ENCODE peak calls at places on chromosomes 6 and 20, in seven cellular contexts. One of them, this sample, is unnamed.

GRCh38 chr6:34757687-34758274 is 476 bp downstream of the SNRPC start:
- DNase-seq in RWPE1: no peak
- DNase-seq in Karpas-422: no peak
- DNase-seq in M059J: no peak
- DNase-seq in suprapubic skin: no peak
- DNase-seq in HCT116: no peak
- DNase-seq in anterior cingulate cortex: no peak
- DNase-seq in this sample: no peak

GRCh38 chr6:100078509-100078908 is 84.5 kb upstream of the MCHR2 start:
- DNase-seq in RWPE1: no peak
- DNase-seq in Karpas-422: peak; percentile 63
- DNase-seq in M059J: peak; percentile 71
- DNase-seq in suprapubic skin: no peak
- DNase-seq in HCT116: peak; percentile 32
- DNase-seq in anterior cingulate cortex: no peak
- DNase-seq in this sample: peak; percentile 37

GRCh38 chr6:124551711-124552233 is 410.5 kb upstream of the RNF217 start:
- DNase-seq in RWPE1: no peak
- DNase-seq in Karpas-422: no peak
- DNase-seq in M059J: peak; percentile 3
- DNase-seq in suprapubic skin: no peak
- DNase-seq in HCT116: no peak
- DNase-seq in anterior cingulate cortex: no peak
- DNase-seq in this sample: no peak

GRCh38 chr6:163983601-163984445 is 569.3 kb downstream of the QKI start:
- DNase-seq in RWPE1: no peak
- DNase-seq in Karpas-422: no peak
- DNase-seq in M059J: peak; percentile 40
- DNase-seq in suprapubic skin: no peak
- DNase-seq in HCT116: no peak
- DNase-seq in anterior cingulate cortex: peak; percentile 19
- DNase-seq in this sample: no peak

GRCh38 chr6:19802656-19803055 is 34.5 kb upstream of the ID4 start:
- DNase-seq in RWPE1: no peak
- DNase-seq in Karpas-422: no peak
- DNase-seq in M059J: no peak
- DNase-seq in suprapubic skin: no peak
- DNase-seq in HCT116: no peak
- DNase-seq in anterior cingulate cortex: no peak
- DNase-seq in this sample: no peak

GRCh38 chr6:114997813-114998292 is 655.0 kb upstream of the HS3ST5 start:
- DNase-seq in RWPE1: no peak
- DNase-seq in Karpas-422: no peak
- DNase-seq in M059J: peak; percentile 63
- DNase-seq in suprapubic skin: no peak
- DNase-seq in HCT116: no peak
- DNase-seq in anterior cingulate cortex: no peak
- DNase-seq in this sample: no peak

GRCh38 chr6:148074291-148074690 is 268.3 kb upstream of the SASH1 start:
- DNase-seq in RWPE1: no peak
- DNase-seq in Karpas-422: no peak
- DNase-seq in M059J: no peak
- DNase-seq in suprapubic skin: no peak
- DNase-seq in HCT116: no peak
- DNase-seq in anterior cingulate cortex: no peak
- DNase-seq in this sample: no peak

GRCh38 chr6:38355519-38355918 is 284.2 kb downstream of the BTBD9 start:
- DNase-seq in RWPE1: no peak
- DNase-seq in Karpas-422: no peak
- DNase-seq in M059J: no peak
- DNase-seq in suprapubic skin: no peak
- DNase-seq in HCT116: no peak
- DNase-seq in anterior cingulate cortex: no peak
- DNase-seq in this sample: no peak

GRCh38 chr20:58150772-58151171 is 77.7 kb downstream of the ANKRD60 start:
- DNase-seq in RWPE1: no peak
- DNase-seq in Karpas-422: peak; percentile 43
- DNase-seq in M059J: no peak
- DNase-seq in suprapubic skin: no peak
- DNase-seq in HCT116: no peak
- DNase-seq in anterior cingulate cortex: no peak
- DNase-seq in this sample: no peak

GRCh38 chr6:31478186-31478950 is 19.6 kb upstream of the MICB start:
- DNase-seq in RWPE1: no peak
- DNase-seq in Karpas-422: no peak
- DNase-seq in M059J: no peak
- DNase-seq in suprapubic skin: peak; percentile 53
- DNase-seq in HCT116: no peak
- DNase-seq in anterior cingulate cortex: no peak
- DNase-seq in this sample: no peak

GRCh38 chr6:163288066-163288465 is 126.5 kb upstream of the QKI start:
- DNase-seq in RWPE1: no peak
- DNase-seq in Karpas-422: no peak
- DNase-seq in M059J: no peak
- DNase-seq in suprapubic skin: no peak
- DNase-seq in HCT116: no peak
- DNase-seq in anterior cingulate cortex: no peak
- DNase-seq in this sample: no peak

GRCh38 chr6:110554966-110555460 is 78.6 kb upstream of the SLC22A16 start:
- DNase-seq in RWPE1: no peak
- DNase-seq in Karpas-422: no peak
- DNase-seq in M059J: no peak
- DNase-seq in suprapubic skin: no peak
- DNase-seq in HCT116: no peak
- DNase-seq in anterior cingulate cortex: peak; percentile 66
- DNase-seq in this sample: no peak

GRCh38 chr6:118569498-118569897 is 21.4 kb downstream of the PLN start:
- DNase-seq in RWPE1: no peak
- DNase-seq in Karpas-422: no peak
- DNase-seq in M059J: no peak
- DNase-seq in suprapubic skin: no peak
- DNase-seq in HCT116: no peak
- DNase-seq in anterior cingulate cortex: no peak
- DNase-seq in this sample: peak; percentile 29

GRCh38 chr6:66896415-66896814 is 1189.4 kb upstream of the EYS start:
- DNase-seq in RWPE1: peak; percentile 86
- DNase-seq in Karpas-422: no peak
- DNase-seq in M059J: peak; percentile 86
- DNase-seq in suprapubic skin: no peak
- DNase-seq in HCT116: no peak
- DNase-seq in anterior cingulate cortex: no peak
- DNase-seq in this sample: peak; percentile 76

GRCh38 chr6:46575530-46575929 is 77.1 kb downstream of the CYP39A1 start:
- DNase-seq in RWPE1: no peak
- DNase-seq in Karpas-422: no peak
- DNase-seq in M059J: no peak
- DNase-seq in suprapubic skin: no peak
- DNase-seq in HCT116: no peak
- DNase-seq in anterior cingulate cortex: no peak
- DNase-seq in this sample: no peak

GRCh38 chr20:39623584-39624234 is 661.6 kb downstream of the DHX35 start:
- DNase-seq in RWPE1: peak; percentile 20
- DNase-seq in Karpas-422: no peak
- DNase-seq in M059J: peak; percentile 98
- DNase-seq in suprapubic skin: no peak
- DNase-seq in HCT116: no peak
- DNase-seq in anterior cingulate cortex: no peak
- DNase-seq in this sample: peak; percentile 73

GRCh38 chr6:1481326-1481725 is 92.0 kb downstream of the FOXF2 start:
- DNase-seq in RWPE1: peak; percentile 80
- DNase-seq in Karpas-422: no peak
- DNase-seq in M059J: peak; percentile 100
- DNase-seq in suprapubic skin: no peak
- DNase-seq in HCT116: peak; percentile 34
- DNase-seq in anterior cingulate cortex: no peak
- DNase-seq in this sample: peak; percentile 69

GRCh38 chr6:111605100-111605748 is 454 bp downstream of the TRAF3IP2 start:
- DNase-seq in RWPE1: peak; percentile 28
- DNase-seq in Karpas-422: peak; percentile 85
- DNase-seq in M059J: peak; percentile 85
- DNase-seq in suprapubic skin: peak; percentile 94
- DNase-seq in HCT116: no peak
- DNase-seq in anterior cingulate cortex: peak; percentile 50
- DNase-seq in this sample: peak; percentile 49

GRCh38 chr20:45119556-45120266 is 4.6 kb downstream of the WFDC12 start:
- DNase-seq in RWPE1: no peak
- DNase-seq in Karpas-422: no peak
- DNase-seq in M059J: no peak
- DNase-seq in suprapubic skin: no peak
- DNase-seq in HCT116: no peak
- DNase-seq in anterior cingulate cortex: no peak
- DNase-seq in this sample: no peak

GRCh38 chr6:26234421-26235239 is 130.4 kb upstream of the BTN3A2 start:
- DNase-seq in RWPE1: peak; percentile 77
- DNase-seq in Karpas-422: peak; percentile 87
- DNase-seq in M059J: peak; percentile 94
- DNase-seq in suprapubic skin: no peak
- DNase-seq in HCT116: no peak
- DNase-seq in anterior cingulate cortex: no peak
- DNase-seq in this sample: peak; percentile 70

GRCh38 chr6:20202070-20202658 is 10.1 kb downstream of the MBOAT1 start:
- DNase-seq in RWPE1: peak; percentile 57
- DNase-seq in Karpas-422: no peak
- DNase-seq in M059J: peak; percentile 95
- DNase-seq in suprapubic skin: no peak
- DNase-seq in HCT116: no peak
- DNase-seq in anterior cingulate cortex: no peak
- DNase-seq in this sample: peak; percentile 92

GRCh38 chr6:129124334-129124733 is 241.4 kb downstream of the LAMA2 start:
- DNase-seq in RWPE1: no peak
- DNase-seq in Karpas-422: no peak
- DNase-seq in M059J: no peak
- DNase-seq in suprapubic skin: no peak
- DNase-seq in HCT116: no peak
- DNase-seq in anterior cingulate cortex: no peak
- DNase-seq in this sample: no peak

GRCh38 chr20:45061244-45061643 is 39.7 kb downstream of the KCNS1 start:
- DNase-seq in RWPE1: peak; percentile 98
- DNase-seq in Karpas-422: no peak
- DNase-seq in M059J: peak; percentile 98
- DNase-seq in suprapubic skin: no peak
- DNase-seq in HCT116: peak; percentile 26
- DNase-seq in anterior cingulate cortex: no peak
- DNase-seq in this sample: peak; percentile 98

GRCh38 chr6:70298070-70298469 is 4.8 kb downstream of the COL9A1 start:
- DNase-seq in RWPE1: no peak
- DNase-seq in Karpas-422: no peak
- DNase-seq in M059J: no peak
- DNase-seq in suprapubic skin: no peak
- DNase-seq in HCT116: no peak
- DNase-seq in anterior cingulate cortex: no peak
- DNase-seq in this sample: no peak

GRCh38 chr20:36792422-36792821 is 18.9 kb upstream of the DSN1 start:
- DNase-seq in RWPE1: peak; percentile 76
- DNase-seq in Karpas-422: peak; percentile 77
- DNase-seq in M059J: peak; percentile 89
- DNase-seq in suprapubic skin: no peak
- DNase-seq in HCT116: peak; percentile 57
- DNase-seq in anterior cingulate cortex: peak; percentile 7
- DNase-seq in this sample: peak; percentile 60

GRCh38 chr6:163355471-163355991 is 59.0 kb upstream of the QKI start:
- DNase-seq in RWPE1: peak; percentile 27
- DNase-seq in Karpas-422: no peak
- DNase-seq in M059J: peak; percentile 78
- DNase-seq in suprapubic skin: no peak
- DNase-seq in HCT116: no peak
- DNase-seq in anterior cingulate cortex: peak; percentile 32
- DNase-seq in this sample: peak; percentile 47

GRCh38 chr6:42136508-42137191 is 5.8 kb downstream of the C6orf132 start:
- DNase-seq in RWPE1: peak; percentile 88
- DNase-seq in Karpas-422: peak; percentile 88
- DNase-seq in M059J: peak; percentile 91
- DNase-seq in suprapubic skin: no peak
- DNase-seq in HCT116: peak; percentile 88
- DNase-seq in anterior cingulate cortex: no peak
- DNase-seq in this sample: peak; percentile 84

GRCh38 chr20:64110411-64111068 is 3.2 kb upstream of the NPBWR2 start:
- DNase-seq in RWPE1: no peak
- DNase-seq in Karpas-422: no peak
- DNase-seq in M059J: no peak
- DNase-seq in suprapubic skin: peak; percentile 67
- DNase-seq in HCT116: no peak
- DNase-seq in anterior cingulate cortex: no peak
- DNase-seq in this sample: no peak

GRCh38 chr6:140174509-140174908 is 800.1 kb upstream of the CITED2 start:
- DNase-seq in RWPE1: peak; percentile 91
- DNase-seq in Karpas-422: no peak
- DNase-seq in M059J: peak; percentile 100
- DNase-seq in suprapubic skin: no peak
- DNase-seq in HCT116: peak; percentile 8
- DNase-seq in anterior cingulate cortex: no peak
- DNase-seq in this sample: peak; percentile 100

GRCh38 chr6:118212451-118213173 is 305.5 kb downstream of the SLC35F1 start:
- DNase-seq in RWPE1: no peak
- DNase-seq in Karpas-422: no peak
- DNase-seq in M059J: no peak
- DNase-seq in suprapubic skin: no peak
- DNase-seq in HCT116: no peak
- DNase-seq in anterior cingulate cortex: no peak
- DNase-seq in this sample: peak; percentile 7

GRCh38 chr6:53066874-53067273 is 1.7 kb downstream of the FBXO9 start:
- DNase-seq in RWPE1: no peak
- DNase-seq in Karpas-422: no peak
- DNase-seq in M059J: no peak
- DNase-seq in suprapubic skin: no peak
- DNase-seq in HCT116: no peak
- DNase-seq in anterior cingulate cortex: no peak
- DNase-seq in this sample: no peak

GRCh38 chr6:170175644-170176620 is 114.9 kb downstream of the DLL1 start:
- DNase-seq in RWPE1: no peak
- DNase-seq in Karpas-422: peak; percentile 29
- DNase-seq in M059J: no peak
- DNase-seq in suprapubic skin: peak; percentile 71
- DNase-seq in HCT116: no peak
- DNase-seq in anterior cingulate cortex: no peak
- DNase-seq in this sample: no peak

This sample was measured in bronchial epithelial cell.